ENCODE peak calls at places on chromosomes 1 and 21, in four cellular contexts. G is K562, D is endothelial cell, R is CD14-positive monocyte. A is an unnamed sample.

GRCh38 chr1:28860332-28861073 is 48.5 kb downstream of the OPRD1 start:
- DNase-seq in R (no peak), D (no peak), G (peak; percentile 41), A (no peak)

GRCh38 chr1:193730017-193730416 is 543.6 kb upstream of the B3GALT2 start:
- DNase-seq in D (no peak), R (no peak), G (no peak), A (no peak)

GRCh38 chr1:155983191-155984023 is 5.1 kb upstream of the ARHGEF2 start:
- DNase-seq in D (no peak), R (no peak), G (peak; percentile 65), A (no peak)

GRCh38 chr1:11280719-11281376 is 7.8 kb downstream of the UBIAD1 start:
- DNase-seq in D (peak; percentile 20), G (no peak), R (no peak), A (no peak)

GRCh38 chr1:53324321-53324720 is 3.5 kb downstream of the LRP8 start:
- DNase-seq in R (peak; percentile 18), G (no peak), D (no peak), A (no peak)

GRCh38 chr1:175169305-175170018 is 23.1 kb downstream of the KIAA0040 start:
- DNase-seq in G (no peak), D (no peak), R (no peak), A (no peak)

GRCh38 chr1:147800852-147801251 is 40.5 kb upstream of the GJA5 start:
- DNase-seq in D (no peak), G (no peak), R (no peak), A (no peak)

GRCh38 chr21:15023782-15024181 is 41.0 kb downstream of the NRIP1 start:
- DNase-seq in R (no peak), G (no peak), D (no peak), A (no peak)

GRCh38 chr1:16717174-16718108 is 22.9 kb upstream of the RNU1-4 start:
- DNase-seq in D (peak; percentile 16), G (peak; percentile 42), R (no peak), A (no peak)

GRCh38 chr1:185966487-185966886 is 232.3 kb downstream of the HMCN1 start:
- DNase-seq in D (no peak), R (no peak), G (no peak), A (no peak)

GRCh38 chr1:96927125-96927524 is 205.5 kb downstream of the PTBP2 start:
- DNase-seq in R (no peak), G (no peak), D (no peak), A (no peak)

GRCh38 chr1:183870351-183871077 is 65.6 kb downstream of the RGL1 start:
- DNase-seq in R (no peak), G (no peak), D (no peak), A (no peak)

GRCh38 chr1:168091720-168092119 is 45.0 kb downstream of the GPR161 start:
- DNase-seq in G (no peak), R (no peak), D (no peak), A (no peak)

GRCh38 chr21:32371913-32372314 is 20.9 kb downstream of the URB1 start:
- DNase-seq in G (no peak), D (no peak), R (no peak), A (no peak)

GRCh38 chr1:1328254-1328653 is 2.8 kb upstream of the TAS1R3 start:
- DNase-seq in R (no peak), G (no peak), D (no peak), A (no peak)

GRCh38 chr1:174883361-174883760 is 116.4 kb upstream of the CACYBP start:
- DNase-seq in D (no peak), G (peak; percentile 52), R (no peak), A (no peak)

GRCh38 chr1:63087966-63088365 is 234.4 kb upstream of the FOXD3 start:
- DNase-seq in D (peak; percentile 63), R (no peak), G (peak; percentile 2), A (no peak)

GRCh38 chr1:97137862-97138514 is 416.4 kb downstream of the PTBP2 start:
- DNase-seq in G (no peak), R (no peak), D (peak; percentile 39), A (no peak)

GRCh38 chr1:114671939-114672275 is 2.1 kb upstream of the DENND2C start:
- DNase-seq in G (no peak), R (no peak), D (no peak), A (no peak)

GRCh38 chr1:114669562-114670082 is at the start of gene DENND2C:
- DNase-seq in G (no peak), D (no peak), R (no peak), A (no peak)

GRCh38 chr1:114668784-114669561 is 876 bp downstream of the DENND2C start:
- DNase-seq in D (no peak), R (no peak), G (no peak), A (peak; percentile 24)

GRCh38 chr1:114671011-114671938 is 1.4 kb upstream of the DENND2C start:
- DNase-seq in G (no peak), D (no peak), R (no peak), A (no peak)

DNA sequence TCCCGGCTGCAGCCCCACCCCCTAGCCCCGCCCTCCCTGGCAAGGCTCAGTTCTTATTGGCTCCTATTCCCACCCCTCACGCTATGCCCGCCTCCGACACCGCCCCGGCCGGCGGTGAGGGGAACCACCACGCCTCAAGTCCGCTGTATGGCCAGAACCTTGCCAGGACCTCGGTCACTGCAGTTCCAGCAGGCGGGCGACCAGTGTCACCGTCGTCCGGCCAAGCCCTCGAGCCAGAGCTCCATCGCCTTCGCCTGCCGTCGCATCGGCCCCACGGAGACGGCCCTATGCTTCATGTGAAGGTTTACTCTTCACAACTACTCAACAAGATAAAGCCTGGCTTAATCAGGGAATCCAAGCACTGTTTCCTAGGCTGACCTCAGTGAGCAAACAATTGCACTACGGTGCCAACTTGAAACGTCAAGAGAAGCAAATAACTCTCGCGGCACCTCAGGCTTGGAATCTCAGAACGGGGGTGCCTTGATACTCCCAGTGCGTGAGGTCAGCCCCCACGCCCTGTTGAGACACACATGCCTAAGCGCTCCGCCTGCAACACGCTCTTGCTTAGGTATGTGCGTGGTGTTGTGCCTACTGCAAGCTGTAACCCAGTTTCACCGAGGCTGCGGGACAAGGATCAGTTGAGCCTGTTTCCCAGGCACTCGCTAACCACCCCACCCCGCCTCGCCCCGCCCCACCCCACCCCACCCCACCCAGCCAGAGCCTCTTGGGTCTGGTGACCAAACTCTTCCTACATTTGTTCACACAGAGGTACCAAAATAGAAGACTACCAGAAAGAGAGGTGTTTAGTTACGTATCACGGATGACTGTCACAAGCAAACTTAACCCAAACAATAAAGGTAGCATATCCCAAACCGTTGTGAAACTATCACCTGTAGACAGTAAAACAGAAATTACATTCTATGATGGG is 498 bp upstream of the DENND2C start:
- DNase-seq in D (peak; percentile 92), G (peak; percentile 93), R (peak; percentile 89), A (peak; percentile 91)
- TF ChIP-seq CTCF in D (no peak), G (no peak), R (no peak), A (no peak)

DNA sequence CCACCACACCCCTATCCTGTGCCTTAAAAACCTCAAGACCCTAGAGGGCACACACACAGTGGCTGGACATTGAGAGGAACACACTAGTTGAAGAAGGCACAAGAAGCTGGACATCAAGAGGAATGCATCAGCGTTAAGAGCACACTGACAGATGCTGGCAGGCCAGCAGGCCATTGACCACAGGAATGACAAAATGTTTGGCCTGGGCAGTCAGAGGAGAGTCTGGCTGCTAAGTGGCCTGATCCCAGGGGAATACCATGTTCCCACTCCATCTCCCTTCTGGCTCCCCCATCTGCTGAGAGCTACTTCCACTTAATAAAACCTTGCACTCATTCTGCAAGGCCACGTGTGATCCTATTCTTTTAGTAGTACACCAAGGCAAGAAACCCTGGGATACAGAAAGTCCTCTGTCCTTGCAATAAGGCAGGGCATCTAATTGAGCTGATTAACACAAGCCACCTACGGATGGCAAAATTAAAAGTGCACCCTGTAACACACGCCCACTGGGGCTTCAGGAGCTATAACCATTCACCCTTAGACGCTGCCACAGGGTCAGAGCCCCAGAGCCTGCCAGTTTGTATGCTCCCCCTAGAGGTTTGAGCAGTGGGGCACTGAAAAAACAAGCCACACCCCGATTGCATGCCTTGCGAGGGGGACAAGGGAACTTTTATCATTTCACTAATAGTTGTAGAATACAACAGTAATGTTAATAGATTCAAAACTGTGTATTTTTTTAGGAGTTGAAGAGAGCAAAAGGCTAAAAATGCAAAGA is 1216.1 kb upstream of the NCAM2 start:
- DNase-seq in D (no peak), R (no peak), G (no peak), A (no peak)
- TF ChIP-seq CTCF in D (no peak), R (no peak), G (no peak), A (no peak)

GRCh38 chr1:33147275-33147996 is 34.4 kb downstream of the TRIM62 start:
- DNase-seq in R (no peak), G (no peak), D (no peak), A (no peak)

GRCh38 chr1:33149453-33150190 is 32.2 kb downstream of the TRIM62 start:
- DNase-seq in D (no peak), R (no peak), G (no peak), A (no peak)

GRCh38 chr1:33146038-33146437 is 35.8 kb downstream of the TRIM62 start:
- DNase-seq in D (no peak), R (no peak), G (no peak), A (no peak)

GRCh38 chr1:33148615-33149014 is 33.2 kb downstream of the TRIM62 start:
- DNase-seq in D (no peak), R (no peak), G (no peak), A (no peak)

GRCh38 chr1:33147997-33148314 is 33.9 kb downstream of the TRIM62 start:
- DNase-seq in D (no peak), R (no peak), G (peak; percentile 51), A (no peak)
- TF ChIP-seq CTCF in D (peak; percentile 27), R (no peak), G (peak; percentile 76), A (no peak)

DNA sequence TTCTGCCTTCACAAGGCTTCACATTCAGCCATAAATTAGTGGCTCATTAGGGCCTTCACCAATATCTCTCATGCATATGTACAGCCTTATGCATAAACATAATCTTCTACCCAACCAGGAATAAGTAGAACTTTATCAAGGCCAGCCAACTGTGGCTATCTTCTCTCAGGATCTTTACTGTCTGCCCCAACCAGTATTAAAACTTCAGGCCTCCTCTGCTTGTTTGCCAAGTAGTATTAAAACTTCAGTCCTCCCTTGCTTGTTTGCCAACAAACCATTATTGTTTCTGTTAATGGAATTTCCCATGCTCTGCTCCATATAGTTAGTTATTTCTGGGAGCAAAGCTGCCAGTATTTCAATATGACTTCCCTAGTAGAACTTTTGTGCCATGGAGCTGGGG is 80.1 kb downstream of the SLC5A9 start:
- DNase-seq in R (no peak), D (no peak), G (no peak), A (no peak)
- TF ChIP-seq CTCF in R (no peak), D (no peak), G (no peak), A (no peak)

GRCh38 chr21:39456665-39457064 is 4.9 kb downstream of the SH3BGR start:
- DNase-seq in R (no peak), G (no peak), D (no peak), A (no peak)
- TF ChIP-seq CTCF in R (peak; percentile 7), G (peak; percentile 14), D (peak; percentile 38), A (no peak)

A was measured in omental fat pad.